ENCODE peak calls at places on chromosomes 11 and 22, in seven cellular contexts. One of them, this sample, is unnamed.

GRCh38 chr11:26676641-26677040 is 45.2 kb downstream of the SLC5A12 start:
- DNase-seq in Kasumi-1: no peak
- DNase-seq in AG04450: no peak
- DNase-seq in stimulated activated CD8-positive, alpha-beta memory T cell treated with anti-CD3 and anti-CD28 coated beads, Interleukin-7, amount 100 ng/mL, for 1 hour: no peak
- DNase-seq in NCI-H1694 treated with DMSO at 0.1 percent for 48 hours: no peak
- DNase-seq in astrocyte: no peak
- DNase-seq in GM19239: no peak
- DNase-seq in this sample: no peak

GRCh38 chr22:36636916-36637315 is 66.6 kb downstream of the CACNG2 start:
- DNase-seq in AG04450: no peak
- DNase-seq in NCI-H1694 treated with DMSO at 0.1 percent for 48 hours: no peak
- DNase-seq in stimulated activated CD8-positive, alpha-beta memory T cell treated with anti-CD3 and anti-CD28 coated beads, Interleukin-7, amount 100 ng/mL, for 1 hour: no peak
- DNase-seq in GM19239: no peak
- DNase-seq in Kasumi-1: no peak
- DNase-seq in astrocyte: no peak
- DNase-seq in this sample: no peak

GRCh38 chr11:102589047-102589459 is 36.1 kb downstream of the MMP20 start:
- DNase-seq in GM19239: no peak
- DNase-seq in stimulated activated CD8-positive, alpha-beta memory T cell treated with anti-CD3 and anti-CD28 coated beads, Interleukin-7, amount 100 ng/mL, for 1 hour: no peak
- DNase-seq in astrocyte: no peak
- DNase-seq in Kasumi-1: peak; percentile 71
- DNase-seq in NCI-H1694 treated with DMSO at 0.1 percent for 48 hours: no peak
- DNase-seq in AG04450: no peak
- DNase-seq in this sample: no peak

GRCh38 chr22:25546751-25547150 is 17.7 kb upstream of the GRK3 start:
- DNase-seq in Kasumi-1: peak; percentile 77
- DNase-seq in NCI-H1694 treated with DMSO at 0.1 percent for 48 hours: no peak
- DNase-seq in GM19239: no peak
- DNase-seq in AG04450: no peak
- DNase-seq in stimulated activated CD8-positive, alpha-beta memory T cell treated with anti-CD3 and anti-CD28 coated beads, Interleukin-7, amount 100 ng/mL, for 1 hour: no peak
- DNase-seq in astrocyte: no peak
- DNase-seq in this sample: no peak

GRCh38 chr11:131356201-131356600 is 14.2 kb upstream of the NTM start:
- DNase-seq in NCI-H1694 treated with DMSO at 0.1 percent for 48 hours: no peak
- DNase-seq in stimulated activated CD8-positive, alpha-beta memory T cell treated with anti-CD3 and anti-CD28 coated beads, Interleukin-7, amount 100 ng/mL, for 1 hour: no peak
- DNase-seq in astrocyte: peak; percentile 81
- DNase-seq in GM19239: no peak
- DNase-seq in Kasumi-1: no peak
- DNase-seq in AG04450: no peak
- DNase-seq in this sample: no peak

GRCh38 chr11:88301478-88302140 is 35.9 kb downstream of the CTSC start:
- DNase-seq in GM19239: no peak
- DNase-seq in astrocyte: peak; percentile 77
- DNase-seq in NCI-H1694 treated with DMSO at 0.1 percent for 48 hours: no peak
- DNase-seq in stimulated activated CD8-positive, alpha-beta memory T cell treated with anti-CD3 and anti-CD28 coated beads, Interleukin-7, amount 100 ng/mL, for 1 hour: no peak
- DNase-seq in AG04450: no peak
- DNase-seq in Kasumi-1: no peak
- DNase-seq in this sample: no peak

GRCh38 chr11:106399075-106399500 is 321.6 kb downstream of the AASDHPPT start:
- DNase-seq in GM19239: no peak
- DNase-seq in astrocyte: peak; percentile 100
- DNase-seq in stimulated activated CD8-positive, alpha-beta memory T cell treated with anti-CD3 and anti-CD28 coated beads, Interleukin-7, amount 100 ng/mL, for 1 hour: no peak
- DNase-seq in NCI-H1694 treated with DMSO at 0.1 percent for 48 hours: no peak
- DNase-seq in Kasumi-1: no peak
- DNase-seq in AG04450: peak; percentile 98
- DNase-seq in this sample: peak; percentile 59

GRCh38 chr11:2581931-2582435 is 117.8 kb downstream of the KCNQ1OT1 start:
- DNase-seq in stimulated activated CD8-positive, alpha-beta memory T cell treated with anti-CD3 and anti-CD28 coated beads, Interleukin-7, amount 100 ng/mL, for 1 hour: no peak
- DNase-seq in NCI-H1694 treated with DMSO at 0.1 percent for 48 hours: no peak
- DNase-seq in Kasumi-1: no peak
- DNase-seq in GM19239: no peak
- DNase-seq in AG04450: no peak
- DNase-seq in astrocyte: no peak
- DNase-seq in this sample: peak; percentile 30

GRCh38 chr11:35282226-35282882 is 137.0 kb downstream of the SLC1A2 start:
- DNase-seq in Kasumi-1: no peak
- DNase-seq in astrocyte: peak; percentile 57
- DNase-seq in AG04450: peak; percentile 45
- DNase-seq in stimulated activated CD8-positive, alpha-beta memory T cell treated with anti-CD3 and anti-CD28 coated beads, Interleukin-7, amount 100 ng/mL, for 1 hour: no peak
- DNase-seq in NCI-H1694 treated with DMSO at 0.1 percent for 48 hours: no peak
- DNase-seq in GM19239: no peak
- DNase-seq in this sample: no peak

GRCh38 chr11:116193321-116194114 is 579.3 kb downstream of the BUD13 start:
- DNase-seq in Kasumi-1: no peak
- DNase-seq in stimulated activated CD8-positive, alpha-beta memory T cell treated with anti-CD3 and anti-CD28 coated beads, Interleukin-7, amount 100 ng/mL, for 1 hour: no peak
- DNase-seq in astrocyte: peak; percentile 85
- DNase-seq in GM19239: no peak
- DNase-seq in NCI-H1694 treated with DMSO at 0.1 percent for 48 hours: no peak
- DNase-seq in AG04450: peak; percentile 36
- DNase-seq in this sample: peak; percentile 72

GRCh38 chr11:110312670-110313069 is 16.3 kb upstream of the RDX start:
- DNase-seq in AG04450: no peak
- DNase-seq in stimulated activated CD8-positive, alpha-beta memory T cell treated with anti-CD3 and anti-CD28 coated beads, Interleukin-7, amount 100 ng/mL, for 1 hour: no peak
- DNase-seq in Kasumi-1: no peak
- DNase-seq in NCI-H1694 treated with DMSO at 0.1 percent for 48 hours: no peak
- DNase-seq in astrocyte: no peak
- DNase-seq in GM19239: no peak
- DNase-seq in this sample: no peak

GRCh38 chr22:18110194-18110943 is at the start of gene TUBA8:
- DNase-seq in Kasumi-1: peak; percentile 36
- DNase-seq in stimulated activated CD8-positive, alpha-beta memory T cell treated with anti-CD3 and anti-CD28 coated beads, Interleukin-7, amount 100 ng/mL, for 1 hour: no peak
- DNase-seq in AG04450: no peak
- DNase-seq in astrocyte: peak; percentile 28
- DNase-seq in GM19239: no peak
- DNase-seq in NCI-H1694 treated with DMSO at 0.1 percent for 48 hours: peak; percentile 12
- DNase-seq in this sample: peak; percentile 78

GRCh38 chr11:78325274-78325781 is 92.3 kb downstream of the GAB2 start:
- DNase-seq in GM19239: no peak
- DNase-seq in AG04450: no peak
- DNase-seq in NCI-H1694 treated with DMSO at 0.1 percent for 48 hours: no peak
- DNase-seq in Kasumi-1: no peak
- DNase-seq in stimulated activated CD8-positive, alpha-beta memory T cell treated with anti-CD3 and anti-CD28 coated beads, Interleukin-7, amount 100 ng/mL, for 1 hour: no peak
- DNase-seq in astrocyte: no peak
- DNase-seq in this sample: no peak

GRCh38 chr22:37244114-37244921 is at the start of gene RAC2:
- DNase-seq in stimulated activated CD8-positive, alpha-beta memory T cell treated with anti-CD3 and anti-CD28 coated beads, Interleukin-7, amount 100 ng/mL, for 1 hour: peak; percentile 79
- DNase-seq in GM19239: no peak
- DNase-seq in astrocyte: peak; percentile 39
- DNase-seq in AG04450: no peak
- DNase-seq in Kasumi-1: peak; percentile 96
- DNase-seq in NCI-H1694 treated with DMSO at 0.1 percent for 48 hours: no peak
- DNase-seq in this sample: no peak

This sample was measured in retina.